ENCODE peak calls at places on chromosomes 5 and 9, in nine cellular contexts. U is non-pigmented ciliary epithelial cell; O is stimulated activated CD8-positive, alpha-beta memory T cell treated with anti-CD3 and anti-CD28 coated beads, Interleukin-4, amount 100 ng/mL, for 1 hour; W is A172; B is D721Med; Z is WTC11; N is NCI-H526 treated with DMSO at 0.1 percent for 48 hours; R is foreskin fibroblast; G is SW 1271. M is an unnamed sample.

GRCh38 chr5:89255845-89256463 is 373.0 kb upstream of the MEF2C start:
- DNase-seq in U (peak; percentile 40), N (no peak), O (no peak), Z (no peak), W (peak; percentile 66), B (no peak), G (no peak), R (peak; percentile 65), M (no peak)

GRCh38 chr9:135609366-135609955 is 29.9 kb downstream of the GLT6D1 start:
- DNase-seq in G (no peak), U (no peak), B (no peak), W (no peak), R (no peak), Z (no peak), N (no peak), O (no peak), M (no peak)

GRCh38 chr9:87875839-87876545 is 6.7 kb upstream of the SPATA31E1 start:
- DNase-seq in W (no peak), N (no peak), U (no peak), B (no peak), Z (no peak), G (no peak), O (no peak), R (no peak), M (no peak)

GRCh38 chr5:50691399-50692016 is 25.1 kb downstream of the PARP8 start:
- DNase-seq in N (no peak), R (no peak), U (no peak), B (no peak), O (no peak), W (no peak), G (no peak), Z (no peak), M (no peak)

GRCh38 chr5:34531736-34532135 is 124.4 kb upstream of the RAI14 start:
- DNase-seq in N (no peak), B (no peak), U (no peak), G (no peak), R (peak; percentile 45), Z (no peak), O (no peak), W (no peak), M (no peak)

GRCh38 chr5:50730336-50730735 is 63.9 kb downstream of the PARP8 start:
- DNase-seq in B (no peak), O (no peak), N (no peak), R (no peak), G (no peak), U (no peak), W (no peak), Z (no peak), M (no peak)

GRCh38 chr5:142863856-142864255 is 93.7 kb downstream of the ARHGAP26 start:
- DNase-seq in W (no peak), O (no peak), B (no peak), Z (peak; percentile 52), G (no peak), R (no peak), N (no peak), U (no peak), M (no peak)

GRCh38 chr5:56123531-56124243 is 109.4 kb downstream of the ANKRD55 start:
- DNase-seq in R (peak; percentile 97), B (no peak), Z (peak; percentile 49), N (no peak), G (peak; percentile 99), W (peak; percentile 100), U (peak; percentile 99), O (no peak), M (peak; percentile 98)

GRCh38 chr5:164735334-164735733 is 1229.9 kb downstream of the MAT2B start:
- DNase-seq in W (no peak), R (no peak), G (no peak), U (no peak), Z (no peak), O (no peak), B (no peak), N (no peak), M (no peak)

GRCh38 chr9:124869986-124870560 is 8.1 kb downstream of the ARPC5L start:
- DNase-seq in O (peak; percentile 66), Z (no peak), B (no peak), R (peak; percentile 79), N (no peak), G (no peak), W (peak; percentile 50), U (no peak), M (no peak)

GRCh38 chr9:68877219-68877618 is 136.7 kb downstream of the PRKACG start:
- DNase-seq in B (no peak), G (no peak), Z (no peak), N (no peak), O (no peak), W (no peak), R (no peak), U (no peak), M (no peak)

GRCh38 chr5:156534086-156534485 is 207.1 kb downstream of the SGCD start:
- DNase-seq in O (no peak), U (no peak), G (no peak), Z (no peak), B (no peak), R (peak; percentile 16), N (no peak), W (no peak), M (peak; percentile 27)

GRCh38 chr5:57715296-57715695 is 232.7 kb upstream of the ACTBL2 start:
- DNase-seq in W (no peak), B (no peak), G (no peak), R (no peak), Z (no peak), U (no peak), O (no peak), N (no peak), M (no peak)

GRCh38 chr9:130539473-130540223 is 39.7 kb upstream of the FUBP3 start:
- DNase-seq in W (no peak), B (no peak), R (peak; percentile 84), Z (no peak), N (no peak), O (no peak), U (peak; percentile 18), G (peak; percentile 27), M (peak; percentile 40)

GRCh38 chr5:150671509-150672236 is 10.6 kb downstream of the MYOZ3 start:
- DNase-seq in R (no peak), Z (peak; percentile 67), W (no peak), N (no peak), B (no peak), G (no peak), O (no peak), U (no peak), M (no peak)

GRCh38 chr5:89327621-89328020 is 444.6 kb upstream of the MEF2C start:
- DNase-seq in G (no peak), U (no peak), R (peak; percentile 18), N (no peak), Z (no peak), B (no peak), O (no peak), W (no peak), M (no peak)

GRCh38 chr9:7216004-7216821 is 458.4 kb downstream of the KDM4C start:
- DNase-seq in O (no peak), R (peak; percentile 29), W (peak; percentile 49), G (no peak), N (no peak), B (no peak), Z (no peak), U (no peak), M (peak; percentile 28)

GRCh38 chr9:16192403-16193017 is 639.7 kb downstream of the CCDC171 start:
- DNase-seq in W (peak; percentile 25), G (no peak), R (peak; percentile 58), Z (no peak), N (peak; percentile 93), O (no peak), B (no peak), U (no peak), M (peak; percentile 38)

GRCh38 chr5:78698218-78698751 is 49.7 kb upstream of the LHFPL2 start:
- DNase-seq in B (no peak), O (no peak), W (peak; percentile 14), U (no peak), Z (no peak), N (no peak), G (no peak), R (peak; percentile 54), M (no peak)

GRCh38 chr9:130390986-130391385 is 53.8 kb upstream of the ASS1 start:
- DNase-seq in R (no peak), W (no peak), O (no peak), Z (no peak), N (no peak), G (no peak), B (no peak), U (no peak), M (no peak)

M was measured in skeletal muscle cell.